ENCODE peak calls at places on chromosomes 4 and X, in nine cellular contexts. One of them, this sample, is unnamed.

GRCh38 chr4:43990968-43991367 is 457.6 kb downstream of the KCTD8 start:
- DNase-seq in endothelial cell: no peak
- DNase-seq in astrocyte of the spinal cord: no peak
- DNase-seq in adrenal gland: no peak
- DNase-seq in MCF 10A: no peak
- DNase-seq in ovary: no peak
- DNase-seq in cardiac muscle cell: no peak
- DNase-seq in colonic mucosa: no peak
- DNase-seq in sigmoid colon: no peak
- DNase-seq in this sample: no peak

GRCh38 chr4:121666091-121666679 is 30.6 kb downstream of the ANXA5 start:
- DNase-seq in sigmoid colon: peak
- DNase-seq in adrenal gland: no peak
- DNase-seq in colonic mucosa: no peak
- DNase-seq in cardiac muscle cell: peak
- DNase-seq in endothelial cell: no peak
- DNase-seq in ovary: no peak
- DNase-seq in astrocyte of the spinal cord: no peak
- DNase-seq in MCF 10A: no peak
- DNase-seq in this sample: peak

GRCh38 chrX:7432901-7433300 is 284.9 kb upstream of the PUDP start:
- DNase-seq in sigmoid colon: no peak
- DNase-seq in colonic mucosa: no peak
- DNase-seq in MCF 10A: no peak
- DNase-seq in cardiac muscle cell: no peak
- DNase-seq in astrocyte of the spinal cord: no peak
- DNase-seq in adrenal gland: no peak
- DNase-seq in endothelial cell: no peak
- DNase-seq in ovary: no peak
- DNase-seq in this sample: no peak

GRCh38 chrX:34632404-34632803 is 24.7 kb downstream of the TMEM47 start:
- DNase-seq in MCF 10A: no peak
- DNase-seq in astrocyte of the spinal cord: peak
- DNase-seq in ovary: no peak
- DNase-seq in endothelial cell: no peak
- DNase-seq in adrenal gland: no peak
- DNase-seq in colonic mucosa: no peak
- DNase-seq in cardiac muscle cell: peak
- DNase-seq in sigmoid colon: no peak
- DNase-seq in this sample: no peak

GRCh38 chr4:3346146-3346545 is 53.3 kb downstream of the RGS12 start:
- DNase-seq in cardiac muscle cell: peak
- DNase-seq in astrocyte of the spinal cord: peak
- DNase-seq in endothelial cell: peak
- DNase-seq in adrenal gland: peak
- DNase-seq in MCF 10A: peak
- DNase-seq in colonic mucosa: peak
- DNase-seq in ovary: no peak
- DNase-seq in sigmoid colon: no peak
- DNase-seq in this sample: peak

GRCh38 chr4:102736636-102737549 is 23.9 kb downstream of the MANBA start:
- DNase-seq in astrocyte of the spinal cord: peak
- DNase-seq in sigmoid colon: no peak
- DNase-seq in MCF 10A: peak
- DNase-seq in cardiac muscle cell: no peak
- DNase-seq in endothelial cell: no peak
- DNase-seq in ovary: no peak
- DNase-seq in adrenal gland: no peak
- DNase-seq in colonic mucosa: no peak
- DNase-seq in this sample: no peak

GRCh38 chr4:152663203-152664066 is 16.4 kb downstream of the TMEM154 start:
- DNase-seq in ovary: no peak
- DNase-seq in adrenal gland: no peak
- DNase-seq in cardiac muscle cell: no peak
- DNase-seq in endothelial cell: no peak
- DNase-seq in sigmoid colon: no peak
- DNase-seq in MCF 10A: no peak
- DNase-seq in colonic mucosa: no peak
- DNase-seq in astrocyte of the spinal cord: peak
- DNase-seq in this sample: no peak

GRCh38 chrX:28625223-28625622 is 38.0 kb downstream of the IL1RAPL1 start:
- DNase-seq in astrocyte of the spinal cord: no peak
- DNase-seq in cardiac muscle cell: no peak
- DNase-seq in sigmoid colon: no peak
- DNase-seq in ovary: no peak
- DNase-seq in colonic mucosa: no peak
- DNase-seq in MCF 10A: no peak
- DNase-seq in endothelial cell: no peak
- DNase-seq in adrenal gland: no peak
- DNase-seq in this sample: no peak

GRCh38 chr4:55947912-55948725 is 626 bp upstream of the CEP135 start:
- DNase-seq in sigmoid colon: no peak
- DNase-seq in cardiac muscle cell: peak
- DNase-seq in MCF 10A: peak
- DNase-seq in astrocyte of the spinal cord: peak
- DNase-seq in ovary: no peak
- DNase-seq in endothelial cell: peak
- DNase-seq in adrenal gland: no peak
- DNase-seq in colonic mucosa: peak
- DNase-seq in this sample: peak

GRCh38 chrX:36160056-36160455 is 240.5 kb downstream of the CFAP47 start:
- DNase-seq in colonic mucosa: no peak
- DNase-seq in endothelial cell: no peak
- DNase-seq in MCF 10A: no peak
- DNase-seq in adrenal gland: no peak
- DNase-seq in sigmoid colon: no peak
- DNase-seq in ovary: no peak
- DNase-seq in astrocyte of the spinal cord: no peak
- DNase-seq in cardiac muscle cell: no peak
- DNase-seq in this sample: no peak

GRCh38 chr4:31411606-31412005 is 691.4 kb downstream of the PCDH7 start:
- DNase-seq in adrenal gland: no peak
- DNase-seq in cardiac muscle cell: no peak
- DNase-seq in astrocyte of the spinal cord: peak
- DNase-seq in MCF 10A: peak
- DNase-seq in sigmoid colon: no peak
- DNase-seq in colonic mucosa: no peak
- DNase-seq in endothelial cell: no peak
- DNase-seq in ovary: no peak
- DNase-seq in this sample: no peak

GRCh38 chrX:25025615-25026014 is 9.8 kb upstream of the ARX start:
- DNase-seq in astrocyte of the spinal cord: no peak
- DNase-seq in ovary: no peak
- DNase-seq in adrenal gland: no peak
- DNase-seq in MCF 10A: no peak
- DNase-seq in endothelial cell: no peak
- DNase-seq in colonic mucosa: no peak
- DNase-seq in sigmoid colon: no peak
- DNase-seq in cardiac muscle cell: no peak
- DNase-seq in this sample: no peak

GRCh38 chr4:145709336-145709735 is 29.4 kb downstream of the C4orf51 start:
- DNase-seq in colonic mucosa: no peak
- DNase-seq in cardiac muscle cell: no peak
- DNase-seq in sigmoid colon: no peak
- DNase-seq in endothelial cell: no peak
- DNase-seq in MCF 10A: peak
- DNase-seq in adrenal gland: no peak
- DNase-seq in ovary: no peak
- DNase-seq in astrocyte of the spinal cord: no peak
- DNase-seq in this sample: no peak

GRCh38 chrX:149275836-149276235 is 229.3 kb downstream of the IDS start:
- DNase-seq in ovary: no peak
- DNase-seq in MCF 10A: peak
- DNase-seq in astrocyte of the spinal cord: no peak
- DNase-seq in sigmoid colon: no peak
- DNase-seq in cardiac muscle cell: no peak
- DNase-seq in adrenal gland: no peak
- DNase-seq in endothelial cell: no peak
- DNase-seq in colonic mucosa: no peak
- DNase-seq in this sample: peak

GRCh38 chr4:150578745-150579470 is 3.0 kb upstream of the MAB21L2 start:
- DNase-seq in ovary: no peak
- DNase-seq in adrenal gland: no peak
- DNase-seq in sigmoid colon: peak
- DNase-seq in endothelial cell: peak
- DNase-seq in cardiac muscle cell: peak
- DNase-seq in colonic mucosa: no peak
- DNase-seq in MCF 10A: no peak
- DNase-seq in astrocyte of the spinal cord: no peak
- DNase-seq in this sample: no peak

DNA sequence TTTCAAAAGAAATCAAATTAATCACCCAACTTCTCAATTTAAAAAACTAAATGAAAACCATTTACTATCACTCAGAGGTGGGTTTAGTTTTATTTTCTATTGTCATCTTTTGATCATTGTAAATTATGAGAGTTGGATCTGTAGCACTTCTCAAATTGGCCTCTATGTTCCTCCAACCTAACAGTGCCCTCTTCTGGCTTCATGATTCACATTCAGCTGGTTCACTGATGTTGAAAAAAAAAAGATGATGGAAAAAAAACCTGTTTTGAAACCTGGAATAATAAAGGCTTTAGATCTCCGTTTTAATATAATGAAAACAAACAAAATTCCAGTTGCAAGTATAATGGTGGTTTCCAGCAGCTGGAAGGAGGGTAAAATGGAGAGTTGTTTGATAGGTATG is 2.4 kb upstream of the NBDY start:
- DNase-seq in adrenal gland: peak
- DNase-seq in MCF 10A: peak
- DNase-seq in astrocyte of the spinal cord: peak
- DNase-seq in sigmoid colon: no peak
- DNase-seq in colonic mucosa: no peak
- DNase-seq in endothelial cell: no peak
- DNase-seq in cardiac muscle cell: peak
- DNase-seq in ovary: no peak
- DNase-seq in this sample: peak
- TF ChIP-seq CTCF in adrenal gland: peak
- TF ChIP-seq CTCF in MCF 10A: peak
- TF ChIP-seq CTCF in astrocyte of the spinal cord: peak
- TF ChIP-seq CTCF in sigmoid colon: no peak
- TF ChIP-seq CTCF in colonic mucosa: peak
- TF ChIP-seq CTCF in endothelial cell: no peak
- TF ChIP-seq CTCF in cardiac muscle cell: peak
- TF ChIP-seq CTCF in ovary: no peak
- TF ChIP-seq CTCF in this sample: peak

DNA sequence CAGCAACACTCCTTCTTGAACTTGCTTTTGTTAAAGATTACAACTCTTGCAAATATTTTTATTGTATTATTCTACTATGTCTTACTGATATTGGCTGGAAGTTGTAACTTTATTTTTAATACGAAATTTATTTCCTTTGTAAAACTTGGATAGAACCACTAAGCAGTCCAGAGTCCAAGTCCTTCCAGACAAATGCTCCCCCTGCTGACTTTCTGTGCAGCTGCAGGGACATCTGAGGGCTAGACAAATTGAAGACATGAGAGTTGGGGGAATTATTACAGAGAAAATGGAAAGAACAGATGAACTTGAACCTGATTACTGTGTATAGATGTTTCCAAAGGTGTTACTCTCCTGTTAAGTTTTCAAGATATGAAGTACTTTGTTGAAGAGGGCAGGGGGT is 238.8 kb downstream of the GRIA3 start:
- DNase-seq in adrenal gland: peak
- DNase-seq in astrocyte of the spinal cord: peak
- DNase-seq in MCF 10A: peak
- DNase-seq in cardiac muscle cell: peak
- DNase-seq in ovary: peak
- DNase-seq in sigmoid colon: no peak
- DNase-seq in colonic mucosa: peak
- DNase-seq in endothelial cell: peak
- DNase-seq in this sample: peak
- TF ChIP-seq CTCF in adrenal gland: peak
- TF ChIP-seq CTCF in astrocyte of the spinal cord: peak
- TF ChIP-seq CTCF in MCF 10A: peak
- TF ChIP-seq CTCF in cardiac muscle cell: peak
- TF ChIP-seq CTCF in ovary: peak
- TF ChIP-seq CTCF in sigmoid colon: no peak
- TF ChIP-seq CTCF in colonic mucosa: peak
- TF ChIP-seq CTCF in endothelial cell: peak
- TF ChIP-seq CTCF in this sample: peak

DNA sequence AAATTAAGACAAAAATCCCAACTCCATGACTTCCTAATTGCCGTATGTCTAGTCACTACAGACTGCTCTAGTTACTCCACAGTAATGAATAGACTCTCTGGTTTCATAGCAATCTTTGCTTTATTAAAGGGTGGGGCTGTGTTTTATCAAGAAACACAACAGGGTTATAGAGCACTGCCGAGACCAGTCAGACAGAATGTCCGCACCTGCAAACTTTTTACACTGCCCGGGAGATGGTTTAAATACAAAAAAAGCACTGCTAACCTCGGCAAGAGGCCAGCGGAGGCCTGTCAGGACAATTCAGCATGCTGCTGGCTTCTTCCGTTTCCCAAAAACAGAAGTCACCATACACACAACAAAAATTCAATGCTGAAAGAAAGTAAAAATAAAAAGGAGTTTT is 67.4 kb downstream of the IRF2 start:
- DNase-seq in endothelial cell: no peak
- DNase-seq in cardiac muscle cell: no peak
- DNase-seq in sigmoid colon: no peak
- DNase-seq in MCF 10A: no peak
- DNase-seq in ovary: peak
- DNase-seq in adrenal gland: no peak
- DNase-seq in colonic mucosa: peak
- DNase-seq in astrocyte of the spinal cord: no peak
- DNase-seq in this sample: no peak
- TF ChIP-seq CTCF in endothelial cell: no peak
- TF ChIP-seq CTCF in cardiac muscle cell: no peak
- TF ChIP-seq CTCF in sigmoid colon: no peak
- TF ChIP-seq CTCF in MCF 10A: no peak
- TF ChIP-seq CTCF in ovary: no peak
- TF ChIP-seq CTCF in adrenal gland: no peak
- TF ChIP-seq CTCF in colonic mucosa: no peak
- TF ChIP-seq CTCF in astrocyte of the spinal cord: no peak
- TF ChIP-seq CTCF in this sample: no peak

GRCh38 chr4:71538528-71538927 is 199.7 kb downstream of the SLC4A4 start:
- DNase-seq in endothelial cell: no peak
- DNase-seq in adrenal gland: no peak
- DNase-seq in sigmoid colon: no peak
- DNase-seq in ovary: no peak
- DNase-seq in colonic mucosa: no peak
- DNase-seq in cardiac muscle cell: no peak
- DNase-seq in astrocyte of the spinal cord: no peak
- DNase-seq in MCF 10A: no peak
- DNase-seq in this sample: no peak

GRCh38 chr4:71545168-71545567 is 206.3 kb downstream of the SLC4A4 start:
- DNase-seq in ovary: no peak
- DNase-seq in sigmoid colon: no peak
- DNase-seq in adrenal gland: no peak
- DNase-seq in endothelial cell: no peak
- DNase-seq in MCF 10A: no peak
- DNase-seq in cardiac muscle cell: no peak
- DNase-seq in astrocyte of the spinal cord: peak
- DNase-seq in colonic mucosa: no peak
- DNase-seq in this sample: peak

GRCh38 chr4:71537551-71538065 is 198.8 kb downstream of the SLC4A4 start:
- DNase-seq in sigmoid colon: no peak
- DNase-seq in colonic mucosa: no peak
- DNase-seq in cardiac muscle cell: peak
- DNase-seq in astrocyte of the spinal cord: no peak
- DNase-seq in adrenal gland: no peak
- DNase-seq in endothelial cell: no peak
- DNase-seq in MCF 10A: no peak
- DNase-seq in ovary: no peak
- DNase-seq in this sample: no peak

GRCh38 chr4:71541541-71541940 is 202.7 kb downstream of the SLC4A4 start:
- DNase-seq in adrenal gland: no peak
- DNase-seq in colonic mucosa: no peak
- DNase-seq in MCF 10A: no peak
- DNase-seq in endothelial cell: no peak
- DNase-seq in sigmoid colon: no peak
- DNase-seq in astrocyte of the spinal cord: no peak
- DNase-seq in cardiac muscle cell: no peak
- DNase-seq in ovary: no peak
- DNase-seq in this sample: no peak

GRCh38 chr4:71540749-71541269 is 202.0 kb downstream of the SLC4A4 start:
- DNase-seq in sigmoid colon: no peak
- DNase-seq in MCF 10A: no peak
- DNase-seq in adrenal gland: no peak
- DNase-seq in endothelial cell: no peak
- DNase-seq in astrocyte of the spinal cord: no peak
- DNase-seq in cardiac muscle cell: peak
- DNase-seq in ovary: no peak
- DNase-seq in colonic mucosa: no peak
- DNase-seq in this sample: no peak
- TF ChIP-seq CTCF in sigmoid colon: no peak
- TF ChIP-seq CTCF in MCF 10A: no peak
- TF ChIP-seq CTCF in adrenal gland: no peak
- TF ChIP-seq CTCF in endothelial cell: no peak
- TF ChIP-seq CTCF in astrocyte of the spinal cord: peak
- TF ChIP-seq CTCF in cardiac muscle cell: peak
- TF ChIP-seq CTCF in ovary: no peak
- TF ChIP-seq CTCF in colonic mucosa: no peak
- TF ChIP-seq CTCF in this sample: peak

This sample was measured in foreskin fibroblast.